ENCODE peak calls at places on chromosomes 7 and 10, in five cellular contexts. One of them, this sample, is unnamed.

GRCh38 chr7:94284120-94284519 is 110.6 kb upstream of the COL1A2 start:
- DNase-seq in thyroid gland: no peak
- DNase-seq in lower lobe of right lung: no peak
- DNase-seq in Panc1: no peak
- DNase-seq in SK-N-SH: no peak
- DNase-seq in this sample: no peak

GRCh38 chr7:22841954-22842353 is 19.3 kb upstream of the TOMM7 start:
- DNase-seq in thyroid gland: peak; percentile 6
- DNase-seq in Panc1: no peak
- DNase-seq in lower lobe of right lung: no peak
- DNase-seq in SK-N-SH: no peak
- DNase-seq in this sample: no peak

GRCh38 chr10:35058134-35058533 is 32.0 kb downstream of the CUL2 start:
- DNase-seq in lower lobe of right lung: no peak
- DNase-seq in thyroid gland: no peak
- DNase-seq in Panc1: no peak
- DNase-seq in SK-N-SH: no peak
- DNase-seq in this sample: peak; percentile 91

GRCh38 chr7:120842131-120842621 is 15.8 kb downstream of the TSPAN12 start:
- DNase-seq in SK-N-SH: no peak
- DNase-seq in Panc1: no peak
- DNase-seq in thyroid gland: no peak
- DNase-seq in lower lobe of right lung: no peak
- DNase-seq in this sample: no peak

GRCh38 chr10:59285848-59286247 is 76.5 kb downstream of the FAM13C start:
- DNase-seq in thyroid gland: no peak
- DNase-seq in Panc1: no peak
- DNase-seq in SK-N-SH: no peak
- DNase-seq in lower lobe of right lung: no peak
- DNase-seq in this sample: no peak

GRCh38 chr7:10677211-10677610 is 296.5 kb upstream of the PHF14 start:
- DNase-seq in SK-N-SH: no peak
- DNase-seq in Panc1: no peak
- DNase-seq in lower lobe of right lung: no peak
- DNase-seq in thyroid gland: no peak
- DNase-seq in this sample: no peak

GRCh38 chr10:35421553-35422178 is 85.4 kb downstream of the CCNY start:
- DNase-seq in Panc1: peak; percentile 64
- DNase-seq in SK-N-SH: no peak
- DNase-seq in lower lobe of right lung: no peak
- DNase-seq in thyroid gland: no peak
- DNase-seq in this sample: peak; percentile 83

GRCh38 chr10:91887075-91887899 is 22.0 kb downstream of the FGFBP3 start:
- DNase-seq in lower lobe of right lung: no peak
- DNase-seq in SK-N-SH: peak; percentile 84
- DNase-seq in thyroid gland: peak; percentile 47
- DNase-seq in Panc1: no peak
- DNase-seq in this sample: no peak

GRCh38 chr10:34743804-34744203 is 71.3 kb downstream of the PARD3 start:
- DNase-seq in Panc1: no peak
- DNase-seq in SK-N-SH: peak; percentile 69
- DNase-seq in thyroid gland: peak; percentile 78
- DNase-seq in lower lobe of right lung: no peak
- DNase-seq in this sample: no peak

GRCh38 chr7:15862016-15862780 is 175.7 kb upstream of the MEOX2 start:
- DNase-seq in Panc1: no peak
- DNase-seq in SK-N-SH: no peak
- DNase-seq in thyroid gland: no peak
- DNase-seq in lower lobe of right lung: no peak
- DNase-seq in this sample: no peak

GRCh38 chr10:21002097-21002878 is 105.2 kb upstream of the NEBL start:
- DNase-seq in thyroid gland: no peak
- DNase-seq in SK-N-SH: no peak
- DNase-seq in Panc1: no peak
- DNase-seq in lower lobe of right lung: no peak
- DNase-seq in this sample: no peak

GRCh38 chr10:16316733-16317132 is 120.1 kb upstream of the PTER start:
- DNase-seq in thyroid gland: no peak
- DNase-seq in SK-N-SH: no peak
- DNase-seq in Panc1: no peak
- DNase-seq in lower lobe of right lung: no peak
- DNase-seq in this sample: no peak

GRCh38 chr7:5596046-5596895 is 172.6 kb upstream of the TNRC18 start:
- DNase-seq in lower lobe of right lung: peak; percentile 71
- DNase-seq in Panc1: peak; percentile 69
- DNase-seq in SK-N-SH: peak; percentile 90
- DNase-seq in thyroid gland: peak; percentile 41
- DNase-seq in this sample: peak; percentile 81

GRCh38 chr10:6204063-6204340 is 1.3 kb downstream of the PFKFB3 start:
- DNase-seq in lower lobe of right lung: peak; percentile 80
- DNase-seq in SK-N-SH: peak; percentile 76
- DNase-seq in thyroid gland: peak; percentile 26
- DNase-seq in Panc1: no peak
- DNase-seq in this sample: no peak

GRCh38 chr10:90204956-90205695 is 503.7 kb downstream of the KIF20B start:
- DNase-seq in lower lobe of right lung: no peak
- DNase-seq in SK-N-SH: no peak
- DNase-seq in Panc1: no peak
- DNase-seq in thyroid gland: no peak
- DNase-seq in this sample: no peak

GRCh38 chr10:118106426-118106825 is 59.7 kb upstream of the RAB11FIP2 start:
- DNase-seq in lower lobe of right lung: no peak
- DNase-seq in SK-N-SH: no peak
- DNase-seq in thyroid gland: no peak
- DNase-seq in Panc1: no peak
- DNase-seq in this sample: no peak

GRCh38 chr7:100441641-100442535 is 5.6 kb upstream of the PPP1R35 start:
- DNase-seq in thyroid gland: no peak
- DNase-seq in lower lobe of right lung: peak; percentile 17
- DNase-seq in SK-N-SH: no peak
- DNase-seq in Panc1: no peak
- DNase-seq in this sample: no peak

GRCh38 chr10:69910566-69910965 is 108.9 kb downstream of the COL13A1 start:
- DNase-seq in SK-N-SH: no peak
- DNase-seq in Panc1: no peak
- DNase-seq in thyroid gland: no peak
- DNase-seq in lower lobe of right lung: no peak
- DNase-seq in this sample: no peak

GRCh38 chr7:78363866-78364265 is 565.3 kb downstream of the PHTF2 start:
- DNase-seq in Panc1: no peak
- DNase-seq in SK-N-SH: no peak
- DNase-seq in lower lobe of right lung: no peak
- DNase-seq in thyroid gland: no peak
- DNase-seq in this sample: no peak

GRCh38 chr10:132572545-132572937 is 35.0 kb downstream of the INPP5A start:
- DNase-seq in Panc1: peak; percentile 56
- DNase-seq in SK-N-SH: no peak
- DNase-seq in lower lobe of right lung: no peak
- DNase-seq in thyroid gland: peak; percentile 79
- DNase-seq in this sample: no peak

GRCh38 chr10:132570265-132570664 is 32.7 kb downstream of the INPP5A start:
- DNase-seq in lower lobe of right lung: no peak
- DNase-seq in thyroid gland: no peak
- DNase-seq in Panc1: no peak
- DNase-seq in SK-N-SH: no peak
- DNase-seq in this sample: no peak

GRCh38 chr10:132574288-132574687 is 36.7 kb downstream of the INPP5A start:
- DNase-seq in thyroid gland: no peak
- DNase-seq in SK-N-SH: no peak
- DNase-seq in lower lobe of right lung: no peak
- DNase-seq in Panc1: no peak
- DNase-seq in this sample: no peak

GRCh38 chr10:132570771-132571564 is 33.4 kb downstream of the INPP5A start:
- DNase-seq in lower lobe of right lung: no peak
- DNase-seq in Panc1: no peak
- DNase-seq in SK-N-SH: no peak
- DNase-seq in thyroid gland: peak; percentile 75
- DNase-seq in this sample: no peak

GRCh38 chr10:132571565-132572544 is 34.3 kb downstream of the INPP5A start:
- DNase-seq in SK-N-SH: peak; percentile 65
- DNase-seq in lower lobe of right lung: no peak
- DNase-seq in Panc1: peak; percentile 79
- DNase-seq in thyroid gland: peak; percentile 53
- DNase-seq in this sample: peak; percentile 90
- H3K4me3 ChIP-seq in SK-N-SH: no peak overlapping the region
- H3K4me3 ChIP-seq in lower lobe of right lung: peak overlapping the region; percentile 2
- H3K4me3 ChIP-seq in Panc1: peak overlapping the region; percentile 28
- H3K4me3 ChIP-seq in thyroid gland: no peak overlapping the region
- H3K4me3 ChIP-seq in this sample: no peak overlapping the region

GRCh38 chr7:45156516-45157272 is 897 bp upstream of the RAMP3 start:
- DNase-seq in SK-N-SH: no peak
- DNase-seq in lower lobe of right lung: no peak
- DNase-seq in Panc1: no peak
- DNase-seq in thyroid gland: no peak
- DNase-seq in this sample: no peak
- H3K4me3 ChIP-seq in SK-N-SH: no peak overlapping the region
- H3K4me3 ChIP-seq in lower lobe of right lung: peak overlapping the region; percentile 59
- H3K4me3 ChIP-seq in Panc1: no peak overlapping the region
- H3K4me3 ChIP-seq in thyroid gland: no peak overlapping the region
- H3K4me3 ChIP-seq in this sample: no peak overlapping the region

GRCh38 chr10:625335-625699 is 64.2 kb downstream of the DIP2C start:
- DNase-seq in Panc1: no peak
- DNase-seq in thyroid gland: peak; percentile 59
- DNase-seq in SK-N-SH: peak; percentile 77
- DNase-seq in lower lobe of right lung: peak; percentile 41
- DNase-seq in this sample: no peak
- H3K4me3 ChIP-seq in Panc1: peak overlapping the region; percentile 50
- H3K4me3 ChIP-seq in thyroid gland: no peak overlapping the region
- H3K4me3 ChIP-seq in SK-N-SH: peak overlapping the region; percentile 41
- H3K4me3 ChIP-seq in lower lobe of right lung: no peak overlapping the region
- H3K4me3 ChIP-seq in this sample: no peak overlapping the region

GRCh38 chr10:128431083-128431482 is 304.9 kb upstream of the MKI67 start:
- DNase-seq in lower lobe of right lung: no peak
- DNase-seq in thyroid gland: no peak
- DNase-seq in SK-N-SH: no peak
- DNase-seq in Panc1: no peak
- DNase-seq in this sample: no peak
- H3K4me3 ChIP-seq in lower lobe of right lung: no peak overlapping the region
- H3K4me3 ChIP-seq in thyroid gland: no peak overlapping the region
- H3K4me3 ChIP-seq in SK-N-SH: no peak overlapping the region
- H3K4me3 ChIP-seq in Panc1: no peak overlapping the region
- H3K4me3 ChIP-seq in this sample: no peak overlapping the region

GRCh38 chr10:123145542-123146012 is 2.4 kb upstream of the HMX2 start:
- DNase-seq in lower lobe of right lung: no peak
- DNase-seq in Panc1: no peak
- DNase-seq in SK-N-SH: peak; percentile 29
- DNase-seq in thyroid gland: no peak
- DNase-seq in this sample: no peak
- H3K4me3 ChIP-seq in lower lobe of right lung: no peak overlapping the region
- H3K4me3 ChIP-seq in Panc1: no peak overlapping the region
- H3K4me3 ChIP-seq in SK-N-SH: no peak overlapping the region
- H3K4me3 ChIP-seq in thyroid gland: no peak overlapping the region
- H3K4me3 ChIP-seq in this sample: no peak overlapping the region

GRCh38 chr10:114279886-114280644 is 41.0 kb downstream of the VWA2 start:
- DNase-seq in Panc1: no peak
- DNase-seq in thyroid gland: no peak
- DNase-seq in SK-N-SH: no peak
- DNase-seq in lower lobe of right lung: no peak
- DNase-seq in this sample: no peak
- H3K4me3 ChIP-seq in Panc1: no peak overlapping the region
- H3K4me3 ChIP-seq in thyroid gland: no peak overlapping the region
- H3K4me3 ChIP-seq in SK-N-SH: no peak overlapping the region
- H3K4me3 ChIP-seq in lower lobe of right lung: no peak overlapping the region
- H3K4me3 ChIP-seq in this sample: no peak overlapping the region

This sample was measured in kidney epithelial cell.